ENCODE peak calls at places on chromosomes 12 and 14, in six cellular contexts. Z, I, B, L, E and D are unnamed samples.
A peak's percentile ranks its signal among the peaks of the same experiment; 100 is the strongest.

GRCh38 chr14:45201908-45202307 is 51.1 kb downstream of the MIS18BP1 start:
- DNase-seq in E (no peak), B (no peak), I (peak; percentile 32), L (peak; percentile 9), Z (no peak), D (no peak)

GRCh38 chr14:100558966-100559365 is 28.3 kb downstream of the BEGAIN start:
- DNase-seq in I (no peak), L (no peak), E (no peak), B (no peak), Z (no peak), D (no peak)

GRCh38 chr14:57761800-57762199 is 104.1 kb downstream of the SLC35F4 start:
- DNase-seq in Z (no peak), L (no peak), B (no peak), E (no peak), I (no peak), D (no peak)

GRCh38 chr12:32107376-32108267 is 975 bp downstream of the BICD1 start:
- DNase-seq in E (no peak), L (no peak), Z (no peak), I (peak; percentile 42), B (no peak), D (no peak)

GRCh38 chr12:102232446-102232845 is 34.8 kb upstream of the PMCH start:
- DNase-seq in L (no peak), Z (no peak), B (no peak), I (peak; percentile 23), E (peak; percentile 19), D (peak; percentile 5)

GRCh38 chr14:50410921-50411320 is 14.2 kb upstream of the CDKL1 start:
- DNase-seq in I (no peak), L (no peak), Z (no peak), E (no peak), B (no peak), D (no peak)

GRCh38 chr14:69260246-69260978 is 454 bp downstream of the GALNT16 start:
- DNase-seq in B (no peak), I (peak; percentile 30), E (no peak), Z (no peak), L (peak; percentile 20), D (no peak)

GRCh38 chr14:62103497-62103896 is 341.3 kb downstream of the SNAPC1 start:
- DNase-seq in I (no peak), L (no peak), B (no peak), Z (no peak), E (no peak), D (no peak)

GRCh38 chr12:70849265-70849960 is 71.1 kb downstream of the PTPRR start:
- DNase-seq in I (peak; percentile 55), E (no peak), B (no peak), Z (no peak), L (no peak), D (no peak)

GRCh38 chr14:101230851-101231550 is 327.5 kb upstream of the RTL1 start:
- DNase-seq in Z (no peak), B (no peak), E (no peak), L (no peak), I (no peak), D (no peak)

GRCh38 chr12:4152145-4152795 is 121.3 kb upstream of the CCND2 start:
- DNase-seq in Z (no peak), L (peak; percentile 29), E (no peak), I (no peak), B (no peak), D (no peak)

GRCh38 chr12:98758331-98758730 is 113.2 kb downstream of the APAF1 start:
- DNase-seq in B (no peak), I (no peak), Z (no peak), L (no peak), E (peak; percentile 43), D (peak; percentile 22)

GRCh38 chr14:29846339-29847129 is 81.1 kb downstream of the PRKD1 start:
- DNase-seq in L (no peak), E (no peak), Z (no peak), B (no peak), I (no peak), D (no peak)

GRCh38 chr12:87280356-87280755 is 748.8 kb downstream of the C12orf50 start:
- DNase-seq in B (no peak), L (peak; percentile 20), E (no peak), I (no peak), Z (no peak), D (no peak)

GRCh38 chr12:87272846-87273245 is 756.4 kb downstream of the C12orf50 start:
- DNase-seq in E (no peak), Z (no peak), I (no peak), L (no peak), B (no peak), D (no peak)

GRCh38 chr12:87270894-87271293 is 758.3 kb downstream of the C12orf50 start:
- DNase-seq in E (no peak), B (no peak), Z (no peak), L (no peak), I (no peak), D (no peak)

GRCh38 chr12:87274594-87275245 is 754.5 kb downstream of the C12orf50 start:
- DNase-seq in I (peak; percentile 57), E (no peak), L (no peak), B (no peak), Z (peak; percentile 7), D (no peak)
- H3K4me3 ChIP-seq in I (no peak overlapping the region), E (no peak overlapping the region), L (no peak overlapping the region), B (no peak overlapping the region), Z (no peak overlapping the region), D (no peak overlapping the region)

GRCh38 chr12:12899530-12900380 is 8.4 kb downstream of the GPRC5A start:
- DNase-seq in L (peak; percentile 71), I (peak; percentile 28), E (peak; percentile 57), Z (no peak), B (no peak), D (no peak)

GRCh38 chr12:12898911-12899511 is 7.6 kb downstream of the GPRC5A start:
- DNase-seq in I (no peak), Z (no peak), B (no peak), L (no peak), E (no peak), D (no peak)

GRCh38 chr12:12896261-12896660 is 4.9 kb downstream of the GPRC5A start:
- DNase-seq in E (no peak), L (no peak), Z (no peak), B (no peak), I (no peak), D (no peak)

GRCh38 chr12:12898136-12898712 is 6.9 kb downstream of the GPRC5A start:
- DNase-seq in E (no peak), I (no peak), Z (no peak), B (no peak), L (no peak), D (no peak)

DNA sequence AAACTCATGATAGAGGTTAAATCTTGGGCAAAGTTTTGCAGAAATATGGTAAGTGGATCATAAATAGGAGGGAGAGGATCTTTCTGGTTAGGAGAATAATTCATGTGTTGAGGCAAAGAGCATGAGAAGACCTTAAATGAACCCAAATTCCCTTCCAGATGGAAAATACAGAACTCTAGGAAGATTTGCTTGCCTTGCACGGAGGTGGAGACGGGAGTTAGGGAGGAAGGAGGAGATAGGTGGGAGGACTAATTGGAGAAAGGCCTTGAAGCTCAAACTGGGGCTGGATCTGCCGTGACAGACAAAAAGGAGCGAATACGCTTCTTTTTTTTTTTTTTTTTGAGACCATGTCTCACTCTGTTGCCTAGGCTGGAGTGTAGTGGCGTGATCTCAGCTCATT is 5.9 kb downstream of the GPRC5A start:
- DNase-seq in I (no peak), E (no peak), B (no peak), L (no peak), Z (no peak), D (no peak)
- H3K27me3 ChIP-seq in I (no peaks in the 10 kb centered on the region), E (no peaks in the 10 kb centered on the region), B (no peaks in the 10 kb centered on the region), L (no peaks in the 10 kb centered on the region), Z (peaks cover 7% of the 10 kb centered on the region), D (peaks cover 8% of the 10 kb centered on the region)

GRCh38 chr14:103551338-103551762 is 11.1 kb downstream of the BAG5 start:
- DNase-seq in I (no peak), E (peak; percentile 85), Z (no peak), B (no peak), L (no peak), D (peak; percentile 65)

GRCh38 chr14:103549361-103550311 is 12.8 kb downstream of the BAG5 start:
- DNase-seq in L (peak; percentile 6), I (no peak), Z (no peak), E (no peak), B (no peak), D (peak; percentile 63)

GRCh38 chr14:103548463-103549351 is 13.8 kb downstream of the BAG5 start:
- DNase-seq in B (no peak), E (no peak), L (no peak), I (no peak), Z (no peak), D (no peak)

GRCh38 chr14:103552011-103552797 is 10.3 kb downstream of the BAG5 start:
- DNase-seq in B (no peak), E (peak; percentile 78), I (no peak), L (no peak), Z (no peak), D (peak; percentile 49)

DNA sequence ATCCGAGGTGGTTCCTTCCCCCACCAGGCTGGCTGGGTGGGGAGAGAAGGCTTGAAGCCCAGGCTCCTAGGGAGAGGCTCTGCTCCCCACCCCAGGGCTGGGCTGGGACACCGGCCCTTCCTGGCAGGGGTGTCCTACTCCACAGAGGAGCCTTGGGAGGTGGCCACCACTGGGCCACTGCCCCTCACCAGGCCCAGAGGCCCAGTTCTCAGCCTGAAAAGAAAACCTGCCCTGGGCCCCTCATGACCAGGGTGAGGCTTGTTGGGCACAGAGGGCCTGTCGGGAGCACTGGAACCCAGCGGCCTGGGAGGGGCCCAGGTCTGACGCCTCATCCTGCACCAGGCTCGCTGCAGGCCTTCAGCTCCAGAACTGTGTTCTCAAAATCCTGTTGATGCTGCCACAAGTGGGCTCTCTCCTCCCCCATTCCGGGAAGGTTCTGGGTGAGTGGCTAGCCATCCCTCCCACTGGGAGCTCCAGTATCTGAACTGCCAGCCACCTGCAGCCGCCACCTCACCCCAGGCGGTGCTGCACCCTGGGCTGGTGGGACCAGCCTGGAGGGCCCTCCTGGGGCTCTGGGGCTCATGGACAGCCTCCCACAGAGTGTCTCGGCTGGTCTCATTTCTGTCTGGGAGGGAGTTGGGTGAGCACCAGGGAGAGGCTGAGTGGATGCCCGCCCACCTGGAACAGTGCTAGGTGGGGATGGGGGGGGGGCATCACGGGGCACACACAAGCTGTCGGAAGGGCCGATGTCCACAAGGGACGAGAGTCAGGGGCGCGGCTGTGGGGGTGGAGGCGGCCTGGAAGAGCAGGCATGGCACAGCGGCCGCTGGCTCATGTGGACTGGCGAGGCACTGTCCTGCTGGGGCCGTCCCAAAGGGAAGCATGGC is 11.8 kb downstream of the BAG5 start:
- DNase-seq in I (no peak), L (no peak), Z (no peak), E (no peak), B (no peak), D (peak; percentile 24)
- H3K4me3 ChIP-seq in I (no peak overlapping the region), L (no peak overlapping the region), Z (no peak overlapping the region), E (peak overlapping the region; percentile 31), B (no peak overlapping the region), D (no peak overlapping the region)

GRCh38 chr12:2156333-2156732 is 103.5 kb downstream of the CACNA1C start:
- DNase-seq in I (no peak), B (no peak), L (no peak), Z (no peak), E (no peak), D (no peak)

GRCh38 chr12:2163172-2163927 is 110.6 kb downstream of the CACNA1C start:
- DNase-seq in L (no peak), B (no peak), I (no peak), Z (no peak), E (peak; percentile 91), D (peak; percentile 93)

GRCh38 chr12:2160043-2160442 is 107.3 kb downstream of the CACNA1C start:
- DNase-seq in Z (no peak), B (no peak), E (no peak), L (no peak), I (no peak), D (no peak)

GRCh38 chr12:2165021-2165420 is 112.2 kb downstream of the CACNA1C start:
- DNase-seq in B (no peak), E (no peak), Z (no peak), I (no peak), L (no peak), D (no peak)

GRCh38 chr12:2161478-2161877 is 108.7 kb downstream of the CACNA1C start:
- DNase-seq in I (no peak), L (no peak), Z (no peak), B (no peak), E (peak; percentile 92), D (peak; percentile 82)
- H3K27me3 ChIP-seq in I (no peaks in the 10 kb centered on the region), L (no peaks in the 10 kb centered on the region), Z (no peaks in the 10 kb centered on the region), B (no peaks in the 10 kb centered on the region), E (no peaks in the 10 kb centered on the region), D (no peaks in the 10 kb centered on the region)